ENCODE peak calls at places on chromosomes 5 and 9, in ten cellular contexts. One of them, this sample, is unnamed.

GRCh38 chr9:85859751-85860150 is 81.2 kb upstream of the NAA35 start:
- DNase-seq in H7: no peak
- DNase-seq in OCI-LY7: no peak
- DNase-seq in SK-N-SH: no peak
- DNase-seq in right lobe of liver: no peak
- DNase-seq in HepG2: no peak
- DNase-seq in fibroblast of pulmonary artery: no peak
- DNase-seq in A549: no peak
- DNase-seq in GM12865: no peak
- DNase-seq in brain microvascular endothelial cell: no peak
- DNase-seq in this sample: no peak

GRCh38 chr9:80285325-80285724 is 713.6 kb downstream of the TLE4 start:
- DNase-seq in H7: peak
- DNase-seq in OCI-LY7: no peak
- DNase-seq in SK-N-SH: peak
- DNase-seq in right lobe of liver: no peak
- DNase-seq in HepG2: no peak
- DNase-seq in fibroblast of pulmonary artery: peak
- DNase-seq in A549: no peak
- DNase-seq in GM12865: no peak
- DNase-seq in brain microvascular endothelial cell: peak
- DNase-seq in this sample: no peak

GRCh38 chr9:4435197-4435596 is 55.1 kb upstream of the SLC1A1 start:
- DNase-seq in H7: no peak
- DNase-seq in OCI-LY7: no peak
- DNase-seq in SK-N-SH: no peak
- DNase-seq in right lobe of liver: no peak
- DNase-seq in HepG2: no peak
- DNase-seq in fibroblast of pulmonary artery: peak
- DNase-seq in A549: peak
- DNase-seq in GM12865: no peak
- DNase-seq in brain microvascular endothelial cell: peak
- DNase-seq in this sample: no peak

GRCh38 chr9:107489687-107490605 is at the start of gene KLF4:
- DNase-seq in H7: peak
- DNase-seq in OCI-LY7: no peak
- DNase-seq in SK-N-SH: peak
- DNase-seq in right lobe of liver: peak
- DNase-seq in HepG2: peak
- DNase-seq in fibroblast of pulmonary artery: peak
- DNase-seq in A549: peak
- DNase-seq in GM12865: peak
- DNase-seq in brain microvascular endothelial cell: peak
- DNase-seq in this sample: peak

GRCh38 chr5:14204785-14205321 is 61.7 kb downstream of the TRIO start:
- DNase-seq in H7: no peak
- DNase-seq in OCI-LY7: peak
- DNase-seq in SK-N-SH: no peak
- DNase-seq in right lobe of liver: peak
- DNase-seq in HepG2: peak
- DNase-seq in fibroblast of pulmonary artery: peak
- DNase-seq in A549: peak
- DNase-seq in GM12865: peak
- DNase-seq in brain microvascular endothelial cell: peak
- DNase-seq in this sample: peak

GRCh38 chr5:59067976-59068651 is 485.2 kb downstream of the RAB3C start:
- DNase-seq in H7: no peak
- DNase-seq in OCI-LY7: no peak
- DNase-seq in SK-N-SH: no peak
- DNase-seq in right lobe of liver: no peak
- DNase-seq in HepG2: no peak
- DNase-seq in fibroblast of pulmonary artery: no peak
- DNase-seq in A549: no peak
- DNase-seq in GM12865: no peak
- DNase-seq in brain microvascular endothelial cell: no peak
- DNase-seq in this sample: no peak

GRCh38 chr5:135119497-135119896 is 85.5 kb upstream of the PITX1 start:
- DNase-seq in H7: no peak
- DNase-seq in OCI-LY7: peak
- DNase-seq in SK-N-SH: no peak
- DNase-seq in right lobe of liver: no peak
- DNase-seq in HepG2: no peak
- DNase-seq in fibroblast of pulmonary artery: no peak
- DNase-seq in A549: no peak
- DNase-seq in GM12865: no peak
- DNase-seq in brain microvascular endothelial cell: no peak
- DNase-seq in this sample: no peak

GRCh38 chr9:18502546-18502945 is 28.6 kb downstream of the ADAMTSL1 start:
- DNase-seq in H7: no peak
- DNase-seq in OCI-LY7: no peak
- DNase-seq in SK-N-SH: no peak
- DNase-seq in right lobe of liver: no peak
- DNase-seq in HepG2: no peak
- DNase-seq in fibroblast of pulmonary artery: peak
- DNase-seq in A549: no peak
- DNase-seq in GM12865: no peak
- DNase-seq in brain microvascular endothelial cell: no peak
- DNase-seq in this sample: no peak

GRCh38 chr5:32278403-32278802 is 34.3 kb downstream of the MTMR12 start:
- DNase-seq in H7: no peak
- DNase-seq in OCI-LY7: no peak
- DNase-seq in SK-N-SH: no peak
- DNase-seq in right lobe of liver: no peak
- DNase-seq in HepG2: no peak
- DNase-seq in fibroblast of pulmonary artery: peak
- DNase-seq in A549: no peak
- DNase-seq in GM12865: peak
- DNase-seq in brain microvascular endothelial cell: peak
- DNase-seq in this sample: no peak

DNA sequence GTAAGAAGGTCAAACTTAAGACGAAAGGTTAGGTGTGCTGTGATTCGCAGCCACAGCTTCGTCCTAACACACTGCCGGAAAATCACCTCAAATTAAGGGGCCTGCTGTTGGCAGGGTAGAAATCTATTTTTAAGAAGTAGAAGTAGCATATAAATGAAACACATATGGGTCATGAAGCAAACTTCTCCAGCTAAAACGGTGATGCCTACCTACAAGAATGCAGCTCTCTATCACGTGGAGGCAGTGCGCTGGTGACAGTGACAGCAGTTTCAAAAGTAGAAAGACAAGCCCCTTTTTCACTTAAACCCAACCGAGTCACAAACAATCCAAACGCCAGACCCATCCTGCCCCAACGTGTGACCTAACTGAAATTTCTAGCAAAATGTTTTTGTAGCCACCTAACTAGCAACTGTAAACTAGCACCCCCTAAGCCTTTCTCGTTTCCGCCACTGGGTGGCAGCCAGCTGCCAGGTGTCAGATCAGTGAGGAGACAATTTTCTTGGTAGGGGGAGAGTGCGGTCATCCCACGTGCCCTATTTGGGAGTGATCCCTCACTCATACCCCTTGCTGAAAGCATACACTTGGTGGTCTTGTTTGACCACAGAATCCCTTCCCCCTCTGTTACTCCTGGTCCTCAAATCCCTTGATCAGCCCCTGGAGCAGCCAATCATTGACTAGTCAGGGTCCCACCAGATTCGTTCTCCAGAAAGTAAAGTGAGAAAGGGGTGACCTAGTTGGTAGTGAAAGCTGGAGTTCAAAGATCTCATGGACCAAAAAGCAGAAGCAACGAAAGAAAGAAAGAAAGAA is 71.8 kb upstream of the MAMDC2 start:
- DNase-seq in H7: peak
- DNase-seq in OCI-LY7: peak
- DNase-seq in SK-N-SH: peak
- DNase-seq in right lobe of liver: peak
- DNase-seq in HepG2: peak
- DNase-seq in fibroblast of pulmonary artery: peak
- DNase-seq in A549: peak
- DNase-seq in GM12865: peak
- DNase-seq in brain microvascular endothelial cell: peak
- DNase-seq in this sample: peak
- H3K4me3 ChIP-seq in H7: no peak
- H3K4me3 ChIP-seq in OCI-LY7: no peak
- H3K4me3 ChIP-seq in SK-N-SH: no peak
- H3K4me3 ChIP-seq in right lobe of liver: no peak
- H3K4me3 ChIP-seq in HepG2: no peak
- H3K4me3 ChIP-seq in fibroblast of pulmonary artery: no peak
- H3K4me3 ChIP-seq in A549: no peak
- H3K4me3 ChIP-seq in GM12865: no peak
- H3K4me3 ChIP-seq in brain microvascular endothelial cell: no peak
- H3K4me3 ChIP-seq in this sample: no peak

GRCh38 chr9:135901826-135902225 is 5.5 kb downstream of the CAMSAP1 start:
- DNase-seq in H7: no peak
- DNase-seq in OCI-LY7: no peak
- DNase-seq in SK-N-SH: no peak
- DNase-seq in right lobe of liver: no peak
- DNase-seq in HepG2: no peak
- DNase-seq in fibroblast of pulmonary artery: no peak
- DNase-seq in A549: no peak
- DNase-seq in GM12865: no peak
- DNase-seq in brain microvascular endothelial cell: no peak
- DNase-seq in this sample: no peak

GRCh38 chr9:135902655-135903357 is 4.5 kb downstream of the CAMSAP1 start:
- DNase-seq in H7: no peak
- DNase-seq in OCI-LY7: no peak
- DNase-seq in SK-N-SH: no peak
- DNase-seq in right lobe of liver: no peak
- DNase-seq in HepG2: no peak
- DNase-seq in fibroblast of pulmonary artery: no peak
- DNase-seq in A549: no peak
- DNase-seq in GM12865: no peak
- DNase-seq in brain microvascular endothelial cell: no peak
- DNase-seq in this sample: no peak

GRCh38 chr9:135903358-135903656 is 4.0 kb downstream of the CAMSAP1 start:
- DNase-seq in H7: peak
- DNase-seq in OCI-LY7: no peak
- DNase-seq in SK-N-SH: no peak
- DNase-seq in right lobe of liver: no peak
- DNase-seq in HepG2: no peak
- DNase-seq in fibroblast of pulmonary artery: no peak
- DNase-seq in A549: no peak
- DNase-seq in GM12865: no peak
- DNase-seq in brain microvascular endothelial cell: no peak
- DNase-seq in this sample: no peak

GRCh38 chr9:135905380-135906282 is 1.7 kb downstream of the CAMSAP1 start:
- DNase-seq in H7: peak
- DNase-seq in OCI-LY7: peak
- DNase-seq in SK-N-SH: no peak
- DNase-seq in right lobe of liver: no peak
- DNase-seq in HepG2: no peak
- DNase-seq in fibroblast of pulmonary artery: no peak
- DNase-seq in A549: no peak
- DNase-seq in GM12865: peak
- DNase-seq in brain microvascular endothelial cell: no peak
- DNase-seq in this sample: peak

DNA sequence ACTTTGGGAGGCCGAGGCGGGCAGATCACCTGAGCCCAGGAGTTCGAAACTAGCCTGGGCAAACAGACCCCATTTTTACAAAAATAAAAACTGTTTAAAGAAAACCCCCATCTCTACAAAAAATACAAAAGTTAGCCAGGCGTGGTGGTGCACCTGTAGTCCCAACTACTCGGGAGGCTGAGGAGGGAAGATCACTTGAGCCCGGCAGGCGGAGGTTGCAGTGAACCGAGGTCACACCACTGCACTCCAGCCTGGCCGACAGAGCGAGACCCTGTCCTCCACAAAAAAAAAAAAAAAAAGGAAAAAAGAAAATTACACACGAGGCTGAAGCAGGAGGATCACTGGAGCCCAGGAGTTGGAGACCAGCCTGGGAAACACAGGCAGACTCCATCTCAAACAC is 3.2 kb downstream of the CAMSAP1 start:
- DNase-seq in H7: no peak
- DNase-seq in OCI-LY7: no peak
- DNase-seq in SK-N-SH: no peak
- DNase-seq in right lobe of liver: no peak
- DNase-seq in HepG2: no peak
- DNase-seq in fibroblast of pulmonary artery: no peak
- DNase-seq in A549: no peak
- DNase-seq in GM12865: no peak
- DNase-seq in brain microvascular endothelial cell: no peak
- DNase-seq in this sample: no peak
- H3K4me3 ChIP-seq in H7: no peak
- H3K4me3 ChIP-seq in OCI-LY7: no peak
- H3K4me3 ChIP-seq in SK-N-SH: no peak
- H3K4me3 ChIP-seq in right lobe of liver: no peak
- H3K4me3 ChIP-seq in HepG2: no peak
- H3K4me3 ChIP-seq in fibroblast of pulmonary artery: no peak
- H3K4me3 ChIP-seq in A549: no peak
- H3K4me3 ChIP-seq in GM12865: no peak
- H3K4me3 ChIP-seq in brain microvascular endothelial cell: no peak
- H3K4me3 ChIP-seq in this sample: no peak

DNA sequence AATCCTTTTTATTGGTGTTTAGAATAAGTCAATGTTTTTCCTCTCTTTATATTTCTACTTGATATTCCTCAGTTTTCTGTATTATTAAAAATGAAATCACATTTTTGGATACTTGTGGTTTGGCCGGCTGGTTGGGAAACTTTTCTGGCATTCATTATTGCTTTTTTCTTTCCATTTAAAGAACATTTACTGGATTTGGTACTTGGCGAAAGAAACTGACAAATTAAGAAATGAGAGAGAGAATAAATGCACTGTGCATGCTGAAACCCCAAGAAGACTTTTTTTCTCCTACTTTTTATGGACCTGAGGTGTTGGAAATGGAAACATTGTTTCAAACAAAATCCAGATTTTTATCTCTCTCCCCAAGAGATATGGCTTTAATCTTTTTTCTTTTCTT is 128.3 kb downstream of the SNX18 start:
- DNase-seq in H7: no peak
- DNase-seq in OCI-LY7: no peak
- DNase-seq in SK-N-SH: no peak
- DNase-seq in right lobe of liver: no peak
- DNase-seq in HepG2: no peak
- DNase-seq in fibroblast of pulmonary artery: peak
- DNase-seq in A549: no peak
- DNase-seq in GM12865: no peak
- DNase-seq in brain microvascular endothelial cell: no peak
- DNase-seq in this sample: no peak
- H3K4me3 ChIP-seq in H7: no peak
- H3K4me3 ChIP-seq in OCI-LY7: peak
- H3K4me3 ChIP-seq in SK-N-SH: no peak
- H3K4me3 ChIP-seq in right lobe of liver: no peak
- H3K4me3 ChIP-seq in HepG2: no peak
- H3K4me3 ChIP-seq in fibroblast of pulmonary artery: no peak
- H3K4me3 ChIP-seq in A549: no peak
- H3K4me3 ChIP-seq in GM12865: no peak
- H3K4me3 ChIP-seq in brain microvascular endothelial cell: no peak
- H3K4me3 ChIP-seq in this sample: no peak

DNA sequence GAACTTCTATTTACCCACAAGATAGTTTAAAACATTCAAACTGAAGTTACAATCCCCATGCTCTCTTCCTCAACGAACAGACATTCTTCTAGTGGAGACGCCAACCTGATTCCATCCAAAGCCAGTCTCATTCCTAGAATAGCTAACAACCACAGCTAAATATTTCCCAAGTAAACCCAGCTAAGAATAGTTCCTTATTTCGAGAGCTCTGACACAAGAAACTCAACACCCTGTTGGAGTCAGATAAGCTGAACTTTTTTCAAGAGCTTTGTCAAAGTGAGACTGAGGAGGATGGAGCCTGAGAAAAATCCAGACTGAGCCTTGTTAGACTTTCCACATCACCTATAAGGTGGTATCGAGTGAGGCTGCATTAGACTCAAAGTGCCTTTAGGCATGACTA is 56.7 kb upstream of the RPS23 start:
- DNase-seq in H7: no peak
- DNase-seq in OCI-LY7: no peak
- DNase-seq in SK-N-SH: no peak
- DNase-seq in right lobe of liver: no peak
- DNase-seq in HepG2: no peak
- DNase-seq in fibroblast of pulmonary artery: peak
- DNase-seq in A549: no peak
- DNase-seq in GM12865: no peak
- DNase-seq in brain microvascular endothelial cell: peak
- DNase-seq in this sample: no peak
- H3K4me3 ChIP-seq in H7: no peak
- H3K4me3 ChIP-seq in OCI-LY7: no peak
- H3K4me3 ChIP-seq in SK-N-SH: no peak
- H3K4me3 ChIP-seq in right lobe of liver: no peak
- H3K4me3 ChIP-seq in HepG2: no peak
- H3K4me3 ChIP-seq in fibroblast of pulmonary artery: no peak
- H3K4me3 ChIP-seq in A549: no peak
- H3K4me3 ChIP-seq in GM12865: no peak
- H3K4me3 ChIP-seq in brain microvascular endothelial cell: no peak
- H3K4me3 ChIP-seq in this sample: no peak